ENCODE peak calls at places on chromosomes 11 and 22, in four cellular contexts. X is GM23338, G is breast epithelium, R is HCT116. B is an unnamed sample.

GRCh38 chr11:36427079-36427478 is 83.0 kb downstream of the TRAF6 start:
- DNase-seq in X (no peak), G (no peak), R (no peak), B (peak; percentile 35)

GRCh38 chr22:26404851-26405357 is 24.2 kb upstream of the ASPHD2 start:
- DNase-seq in X (no peak), G (no peak), R (no peak), B (peak; percentile 44)

GRCh38 chr11:10452211-10452767 is 2.8 kb upstream of the AMPD3 start:
- DNase-seq in X (no peak), G (no peak), R (no peak), B (no peak)

GRCh38 chr11:12540913-12541587 is 133.2 kb upstream of the TEAD1 start:
- DNase-seq in X (peak; percentile 32), G (no peak), R (no peak), B (no peak)

GRCh38 chr11:3671334-3672254 is at the start of gene CHRNA10:
- DNase-seq in X (peak; percentile 32), G (no peak), R (no peak), B (no peak)

GRCh38 chr11:70503878-70504240 is 105.5 kb downstream of the CTTN start:
- DNase-seq in X (peak; percentile 60), G (no peak), R (no peak), B (no peak)

GRCh38 chr22:25853078-25853477 is 111.1 kb downstream of the MYO18B start:
- DNase-seq in X (no peak), G (no peak), R (no peak), B (no peak)

GRCh38 chr11:96168623-96169022 is 174.4 kb downstream of the MAML2 start:
- DNase-seq in X (no peak), G (no peak), R (no peak), B (peak; percentile 50)

GRCh38 chr11:92628401-92629292 is 340.8 kb upstream of the MTNR1B start:
- DNase-seq in X (no peak), G (no peak), R (no peak), B (no peak)

GRCh38 chr22:41288245-41288946 is 2.4 kb upstream of the RANGAP1 start:
- DNase-seq in X (peak; percentile 41), G (no peak), R (peak; percentile 74), B (no peak)
- TF ChIP-seq POLR2AphosphoS5 in X (no peak), G (peak; percentile 21), R (peak; percentile 81), B (no peak)

DNA sequence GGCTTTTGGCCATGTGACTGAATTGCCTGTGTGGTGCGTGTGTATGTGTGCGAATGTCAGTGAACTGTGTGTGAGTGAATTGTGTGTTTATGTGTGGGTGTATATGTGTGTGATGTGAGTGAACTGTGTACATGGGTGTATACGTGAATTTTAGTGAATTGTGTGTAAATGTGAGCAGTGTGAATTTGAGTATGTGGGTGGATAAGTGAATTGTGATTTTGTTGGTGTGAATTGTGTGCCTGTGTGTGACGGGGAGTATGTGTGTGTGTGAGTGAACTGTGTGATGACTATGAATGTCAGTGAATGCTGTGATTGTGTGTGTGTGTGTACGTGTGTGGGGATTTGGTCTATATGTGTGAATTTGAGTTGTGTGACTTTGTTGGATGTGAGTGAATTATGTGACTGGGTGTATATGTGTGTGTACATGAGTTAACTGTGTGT is 3.5 kb downstream of the DDTL start:
- DNase-seq in X (no peak), G (no peak), R (no peak), B (no peak)
- TF ChIP-seq POLR2AphosphoS5 in X (no peak), G (no peak), R (no peak), B (no peak)

DNA sequence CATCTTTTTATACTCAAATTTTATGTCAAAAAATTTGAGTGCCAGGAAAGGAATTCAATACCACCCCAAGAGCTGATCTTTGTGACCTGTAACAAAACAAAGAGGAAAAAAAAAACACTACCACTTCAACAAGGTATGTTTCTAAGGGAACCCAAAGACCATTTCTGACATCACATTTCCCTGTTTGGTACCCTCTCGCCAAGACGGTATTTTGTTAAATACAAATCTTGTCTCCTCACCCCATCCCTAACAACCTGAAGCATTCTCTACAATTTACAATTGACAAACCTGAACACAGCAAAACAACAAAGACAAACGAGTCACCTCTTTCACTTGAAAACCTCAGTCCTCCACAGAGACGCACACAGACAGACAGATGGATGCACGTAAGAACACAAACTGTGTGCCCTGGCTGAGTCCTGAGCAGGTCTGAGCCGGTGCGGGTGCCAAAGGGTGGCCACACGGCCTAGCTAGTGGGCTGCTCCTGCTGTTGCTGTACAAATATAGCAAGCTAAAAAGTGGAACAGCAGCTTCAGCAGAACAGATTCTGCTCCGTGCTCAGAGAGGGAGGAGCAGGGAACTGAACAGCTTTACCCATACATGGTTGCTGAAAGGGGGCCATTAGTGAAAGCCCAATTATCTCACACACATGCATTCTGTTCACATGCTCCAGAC is 28.6 kb downstream of the CELF1 start:
- DNase-seq in X (no peak), G (no peak), R (no peak), B (no peak)
- TF ChIP-seq POLR2AphosphoS5 in X (no peak), G (no peak), R (no peak), B (no peak)

DNA sequence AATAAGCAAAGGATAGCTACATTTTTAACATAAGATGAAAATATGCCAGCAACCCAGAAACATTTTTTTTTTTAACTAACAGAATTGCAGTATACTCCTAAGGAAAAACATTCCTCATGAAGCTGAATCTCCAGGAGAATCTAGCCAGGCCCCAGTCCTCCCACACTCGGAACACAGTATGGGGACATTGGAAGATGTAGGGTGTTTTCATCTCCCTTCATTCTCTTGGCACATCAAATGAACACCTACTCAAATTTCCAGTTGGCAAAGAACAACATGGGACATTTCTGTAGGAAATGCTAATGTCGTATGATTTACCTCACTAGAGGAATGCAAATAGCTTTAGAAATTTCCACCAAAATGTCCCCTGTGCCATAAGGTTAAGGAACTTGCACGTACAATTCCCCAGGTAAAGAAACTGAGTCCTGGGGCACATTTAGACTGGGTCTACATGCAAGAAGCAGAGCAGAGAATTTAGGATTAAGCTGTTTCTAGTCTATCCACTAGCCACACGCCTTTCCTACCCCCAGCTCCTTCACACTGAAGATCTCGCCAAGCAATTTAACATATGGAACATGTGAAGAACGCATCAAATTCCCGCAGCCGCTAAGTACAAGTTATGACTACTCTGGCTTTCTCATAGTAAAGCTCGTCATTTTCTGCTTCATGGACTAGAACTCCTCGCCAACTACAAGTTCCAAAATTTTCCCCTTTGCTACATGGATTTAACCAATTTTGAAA is 2.9 kb upstream of the CADM1 start:
- DNase-seq in X (no peak), G (no peak), R (no peak), B (no peak)
- TF ChIP-seq POLR2AphosphoS5 in X (no peak), G (no peak), R (no peak), B (no peak)

B was measured in HL-60.